ENCODE peak calls at places on chromosomes 12 and 14, in seven cellular contexts. L is Caki2, I is ELR, N is GM13977, Q is GM19239, V is T-helper 1 cell, R is upper lobe of right lung. C is an unnamed sample.

GRCh38 chr12:108641446-108642268 is 8.0 kb upstream of the SELPLG start:
- DNase-seq in I (no peak), N (no peak), R (no peak), L (no peak), Q (no peak), V (no peak), C (no peak)

GRCh38 chr12:120597861-120598260 is 16.7 kb upstream of the POP5 start:
- DNase-seq in Q (no peak), R (peak), L (no peak), V (no peak), I (no peak), N (no peak), C (no peak)

GRCh38 chr14:60926002-60926401 is 54.9 kb downstream of the TRMT5 start:
- DNase-seq in N (peak), Q (no peak), I (no peak), L (no peak), R (no peak), V (no peak), C (no peak)

GRCh38 chr14:58954874-58955273 is 233.6 kb upstream of the DAAM1 start:
- DNase-seq in N (no peak), R (no peak), V (no peak), Q (no peak), I (no peak), L (no peak), C (no peak)

GRCh38 chr12:101877816-101878811 is 734 bp downstream of the DRAM1 start:
- DNase-seq in R (no peak), Q (no peak), N (peak), V (no peak), L (peak), I (peak), C (no peak)

GRCh38 chr12:100717733-100718067 is 76.9 kb upstream of the ANO4 start:
- DNase-seq in N (no peak), I (peak), V (no peak), Q (no peak), L (no peak), R (no peak), C (no peak)

GRCh38 chr14:20934148-20934762 is 21.0 kb upstream of the RNASE2 start:
- DNase-seq in Q (peak), N (peak), R (peak), V (no peak), I (peak), L (no peak), C (no peak)

GRCh38 chr14:69484444-69485113 is at the start of gene PLEKHD1:
- DNase-seq in I (no peak), Q (no peak), V (no peak), N (peak), R (peak), L (no peak), C (no peak)

GRCh38 chr12:49808686-49809368 is 19.4 kb downstream of the NCKAP5L start:
- DNase-seq in R (no peak), L (no peak), V (no peak), Q (no peak), I (no peak), N (no peak), C (no peak)

GRCh38 chr12:103924761-103925641 is 5.2 kb upstream of the HSP90B1 start:
- DNase-seq in V (no peak), I (peak), L (peak), N (peak), Q (no peak), R (no peak), C (no peak)

C was measured in NCI-H1048.